ENCODE peak calls at places on chromosomes 3 and 15, in nine cellular contexts. K is adipocyte; H is tibial artery; M is CD4-positive, alpha-beta memory T cell; X is cardiac fibroblast; L is tibial nerve; A is BE2C; O is HAP-1; B is hepatocyte. N is an unnamed sample.
A peak's percentile ranks its signal among the peaks of the same experiment; 100 is the strongest.

GRCh38 chr3:52446631-52447511 is 2.0 kb upstream of the SEMA3G start:
- DNase-seq in K (peak; percentile 82), H (peak; percentile 72), M (peak; percentile 65), X (peak; percentile 70), L (no peak), A (peak; percentile 61), O (peak; percentile 57), B (peak; percentile 76), N (peak; percentile 70)

GRCh38 chr15:93900476-93901400 is 330.6 kb upstream of the MCTP2 start:
- DNase-seq in K (no peak), H (no peak), M (peak; percentile 27), X (no peak), L (no peak), A (no peak), O (no peak), B (no peak), N (no peak)

GRCh38 chr3:122691195-122691594 is 10.6 kb downstream of the PARP14 start:
- DNase-seq in K (peak; percentile 24), H (no peak), M (no peak), X (peak; percentile 69), L (no peak), A (no peak), O (no peak), B (peak; percentile 50), N (peak; percentile 46)

GRCh38 chr3:149967067-149967685 is 3.5 kb downstream of the PFN2 start:
- DNase-seq in K (peak; percentile 87), H (no peak), M (no peak), X (peak; percentile 76), L (no peak), A (no peak), O (peak; percentile 74), B (peak; percentile 46), N (no peak)

GRCh38 chr15:25690673-25691543 is 172.2 kb downstream of the ATP10A start:
- DNase-seq in K (peak; percentile 75), H (peak; percentile 68), M (no peak), X (peak; percentile 83), L (no peak), A (no peak), O (no peak), B (peak; percentile 55), N (no peak)

GRCh38 chr3:197542741-197543454 is 12.9 kb downstream of the BDH1 start:
- DNase-seq in K (no peak), H (no peak), M (no peak), X (no peak), L (no peak), A (no peak), O (no peak), B (no peak), N (no peak)

GRCh38 chr15:71112429-71112828 is 2.8 kb upstream of the THSD4 start:
- DNase-seq in K (no peak), H (no peak), M (no peak), X (no peak), L (no peak), A (no peak), O (no peak), B (no peak), N (no peak)

GRCh38 chr15:59266015-59266414 is 59.4 kb downstream of the LDHAL6B start:
- DNase-seq in K (no peak), H (no peak), M (no peak), X (no peak), L (no peak), A (no peak), O (no peak), B (peak; percentile 36), N (no peak)

GRCh38 chr3:117526485-117527079 is 817.0 kb downstream of the TUSC7 start:
- DNase-seq in K (peak; percentile 77), H (no peak), M (no peak), X (peak; percentile 61), L (peak; percentile 20), A (peak; percentile 33), O (peak; percentile 27), B (peak; percentile 56), N (peak; percentile 26)

GRCh38 chr15:74127954-74128784 is 2.2 kb upstream of the ISLR2 start:
- DNase-seq in K (no peak), H (peak; percentile 68), M (no peak), X (peak; percentile 41), L (no peak), A (peak; percentile 43), O (peak; percentile 23), B (peak; percentile 36), N (no peak)
- H3K4me3 ChIP-seq in K (peak overlapping the region; percentile 78), H (peak overlapping the region; percentile 37), M (no peak overlapping the region), X (peak overlapping the region; percentile 46), L (peak overlapping the region; percentile 46), A (peak overlapping the region; percentile 64), O (peak overlapping the region; percentile 46), B (peak overlapping the region; percentile 53), N (peak overlapping the region; percentile 36)

GRCh38 chr3:25428003-25428861 is at the start of gene RARB:
- DNase-seq in K (peak; percentile 97), H (peak; percentile 85), M (no peak), X (peak; percentile 97), L (peak; percentile 46), A (peak; percentile 24), O (peak; percentile 71), B (peak; percentile 93), N (peak; percentile 61)

GRCh38 chr3:25429441-25429907 is 1.4 kb downstream of the RARB start:
- DNase-seq in K (peak; percentile 38), H (no peak), M (no peak), X (no peak), L (no peak), A (no peak), O (no peak), B (no peak), N (peak; percentile 31)

GRCh38 chr3:25426408-25426807 is 1.7 kb upstream of the RARB start:
- DNase-seq in K (peak; percentile 62), H (no peak), M (no peak), X (no peak), L (no peak), A (no peak), O (no peak), B (no peak), N (no peak)

GRCh38 chr3:25428950-25429349 is 887 bp downstream of the RARB start:
- DNase-seq in K (peak; percentile 34), H (no peak), M (no peak), X (no peak), L (no peak), A (no peak), O (no peak), B (no peak), N (no peak)

DNA sequence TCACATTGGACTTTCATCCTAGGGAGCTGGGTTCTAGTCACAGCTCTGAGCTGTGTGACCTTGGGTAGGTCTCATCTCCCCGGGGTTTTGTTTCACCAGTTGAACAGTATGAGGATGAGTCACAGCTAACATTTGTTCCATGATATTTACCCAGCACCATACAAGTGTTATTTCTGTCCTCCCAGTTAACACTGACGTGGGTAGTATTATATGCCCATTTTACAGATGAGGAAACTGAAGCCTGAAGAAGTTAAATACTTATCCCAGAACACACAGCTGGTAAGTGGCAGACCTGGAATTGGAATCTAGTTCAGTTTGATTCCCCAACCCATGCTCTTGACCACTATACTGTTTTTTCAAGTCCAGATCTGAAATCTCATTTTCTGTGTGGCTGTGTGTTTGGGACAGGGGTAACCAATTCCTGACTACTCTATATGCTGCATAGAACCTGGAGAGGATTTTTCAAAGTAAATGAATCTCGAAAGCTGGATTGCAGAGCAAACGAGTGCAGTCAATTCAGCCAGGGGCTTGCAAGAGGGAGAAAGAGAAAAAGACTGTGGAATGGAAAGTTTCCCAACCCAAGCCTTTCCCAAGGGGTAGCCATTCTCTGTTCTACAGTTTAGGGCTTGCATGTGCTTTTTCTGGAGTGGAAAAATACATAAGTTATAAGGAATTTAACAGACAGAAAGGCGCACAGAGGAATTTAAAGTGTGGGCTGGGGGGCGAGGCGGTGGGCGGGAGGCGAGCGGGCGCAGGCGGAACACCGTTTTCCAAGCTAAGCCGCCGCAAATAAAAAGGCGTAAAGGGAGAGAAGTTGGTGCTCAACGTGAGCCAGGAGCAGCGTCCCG is 684 bp upstream of the RARB start:
- DNase-seq in K (peak; percentile 80), H (no peak), M (no peak), X (peak; percentile 74), L (no peak), A (no peak), O (no peak), B (peak; percentile 40), N (no peak)
- H3K4me3 ChIP-seq in K (peak overlapping the region; percentile 85), H (peak overlapping the region; percentile 66), M (no peak overlapping the region), X (peak overlapping the region; percentile 71), L (peak overlapping the region; percentile 70), A (peak overlapping the region; percentile 59), O (peak overlapping the region; percentile 31), B (peak overlapping the region; percentile 20), N (peak overlapping the region; percentile 49)

GRCh38 chr3:178714971-178715832 is 179.0 kb downstream of the KCNMB2 start:
- DNase-seq in K (peak; percentile 68), H (no peak), M (no peak), X (no peak), L (no peak), A (no peak), O (no peak), B (no peak), N (no peak)
- H3K4me3 ChIP-seq in K (no peak overlapping the region), H (no peak overlapping the region), M (no peak overlapping the region), X (no peak overlapping the region), L (no peak overlapping the region), A (no peak overlapping the region), O (no peak overlapping the region), B (no peak overlapping the region), N (no peak overlapping the region)

DNA sequence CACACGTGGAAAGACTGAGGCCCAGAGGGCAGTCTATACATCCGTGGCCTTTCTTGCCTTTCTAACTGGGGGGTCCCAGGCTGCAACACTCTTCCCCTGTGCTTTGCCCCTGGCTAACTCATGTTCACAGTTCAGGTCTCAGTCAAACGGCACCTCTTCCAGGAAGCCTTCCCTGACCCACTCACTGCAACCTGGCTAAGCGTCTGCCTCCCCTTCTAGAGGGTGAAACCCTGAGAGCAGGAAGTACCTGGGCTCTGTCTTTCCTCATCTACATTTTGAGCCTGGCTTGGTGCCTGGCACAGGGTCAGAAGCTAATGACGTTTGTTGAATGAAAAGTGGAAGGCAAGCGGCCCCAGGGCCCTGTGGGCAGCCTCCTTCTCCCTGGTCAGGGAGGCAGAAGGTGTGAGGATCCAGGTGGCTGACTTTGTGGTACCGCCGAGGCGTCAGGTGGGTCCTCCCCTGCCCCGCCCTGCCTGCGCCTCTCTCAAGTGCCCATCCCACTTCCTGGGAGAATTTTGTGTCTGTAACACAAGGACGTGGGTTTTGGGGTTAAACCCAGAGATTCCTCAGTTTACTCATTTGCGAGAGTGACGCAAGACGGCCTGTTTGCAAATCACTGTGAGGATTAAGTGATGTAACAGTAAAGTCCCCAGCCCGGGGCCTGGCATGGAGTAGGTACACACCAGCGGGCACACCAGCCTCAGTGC is 32.1 kb downstream of the DNASE1L3 start:
- DNase-seq in K (no peak), H (no peak), M (no peak), X (no peak), L (no peak), A (no peak), O (no peak), B (no peak), N (no peak)
- H3K4me3 ChIP-seq in K (no peak overlapping the region), H (no peak overlapping the region), M (peak overlapping the region; percentile 14), X (no peak overlapping the region), L (no peak overlapping the region), A (no peak overlapping the region), O (no peak overlapping the region), B (no peak overlapping the region), N (no peak overlapping the region)

GRCh38 chr15:81829918-81830317 is 215.9 kb downstream of the MEX3B start:
- DNase-seq in K (no peak), H (no peak), M (no peak), X (no peak), L (no peak), A (no peak), O (no peak), B (no peak), N (no peak)
- H3K4me3 ChIP-seq in K (no peak overlapping the region), H (no peak overlapping the region), M (no peak overlapping the region), X (no peak overlapping the region), L (no peak overlapping the region), A (no peak overlapping the region), O (no peak overlapping the region), B (no peak overlapping the region), N (no peak overlapping the region)

N was measured in stomach.